ENCODE peak calls at places on chromosomes 12 and 14, in seven cellular contexts. B, Y, N, K, U, M and Z are unnamed samples. For H3K36me3 and H3K27me3, the result is how much of the 10 kb centered on the place peaks cover.

GRCh38 chr12:91590991-91591987 is 408.7 kb upstream of the DCN start:
- DNase-seq in Y (no peak), N (no peak), K (no peak), B (no peak), U (no peak), M (no peak), Z (no peak)

GRCh38 chr14:65927871-65928270 is 515.3 kb downstream of the FUT8 start:
- DNase-seq in B (no peak), Y (no peak), K (no peak), N (peak), U (no peak), M (no peak), Z (no peak)

GRCh38 chr12:104695453-104696148 is 238.9 kb downstream of the CHST11 start:
- DNase-seq in B (no peak), M (no peak), Y (no peak), U (no peak), N (no peak), K (peak), Z (no peak)

GRCh38 chr14:74867673-74868072 is 8.3 kb downstream of the PROX2 start:
- DNase-seq in B (peak), N (no peak), Y (no peak), K (no peak), U (no peak), M (no peak), Z (no peak)

GRCh38 chr14:97129639-97130038 is 332.5 kb downstream of the VRK1 start:
- DNase-seq in U (no peak), N (no peak), K (no peak), Y (no peak), B (no peak), M (no peak), Z (no peak)

GRCh38 chr14:75979071-75979571 is 2.7 kb downstream of the TGFB3 start:
- DNase-seq in U (peak), M (no peak), N (peak), Y (no peak), K (no peak), B (peak), Z (no peak)

GRCh38 chr12:2187195-2187963 is 134.6 kb downstream of the CACNA1C start:
- DNase-seq in K (no peak), B (no peak), Y (no peak), M (no peak), N (no peak), U (no peak), Z (no peak)

GRCh38 chr12:106409898-106410297 is 52.4 kb downstream of the POLR3B start:
- DNase-seq in M (no peak), B (no peak), N (no peak), K (no peak), Y (no peak), U (no peak), Z (no peak)

GRCh38 chr12:9363145-9363544 is 154.9 kb upstream of the PZP start:
- DNase-seq in N (no peak), U (no peak), K (peak), M (no peak), B (no peak), Y (no peak), Z (no peak)

DNA sequence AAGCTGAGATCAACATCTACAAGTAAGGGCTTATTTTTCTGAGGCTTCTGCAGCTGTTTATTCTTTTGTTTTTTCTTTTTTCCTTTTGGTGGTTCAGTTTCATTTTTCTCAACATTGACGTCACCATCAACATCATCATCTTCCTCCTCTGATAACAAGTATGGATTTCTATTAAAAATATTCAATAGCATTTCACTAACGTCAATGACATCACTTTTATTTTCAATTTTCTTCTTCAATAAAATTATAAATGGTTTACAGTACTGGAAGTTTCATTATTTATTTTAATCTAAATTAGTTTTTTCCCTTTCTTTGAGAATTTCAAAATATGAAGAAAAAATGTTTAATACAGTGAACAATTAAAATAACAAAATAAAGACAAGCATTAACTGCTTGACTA is 23.9 kb downstream of the NEMF start:
- DNase-seq in K (no peak), Y (no peak), N (no peak), B (no peak), U (no peak), M (no peak), Z (no peak)
- H3K36me3 ChIP-seq in K (under half), Y (half or more), N (half or more), B (half or more), U (under half), M (under half), Z (under half)

DNA sequence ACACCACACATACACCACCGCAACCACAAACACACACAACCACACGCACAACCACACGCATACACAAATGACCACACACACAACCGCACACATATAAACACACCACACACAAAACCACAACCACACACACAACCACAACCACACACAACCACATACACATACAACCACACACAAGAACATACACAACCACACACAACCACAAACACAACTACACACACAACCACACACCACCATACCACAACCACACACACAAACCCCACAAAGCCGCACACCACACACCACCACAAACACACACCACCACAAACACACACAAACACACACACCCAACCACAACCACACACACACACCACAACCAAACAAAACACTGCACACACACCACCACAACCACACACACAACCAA is 107.5 kb upstream of the FZD10 start:
- DNase-seq in U (no peak), B (no peak), N (no peak), M (no peak), K (no peak), Y (no peak), Z (no peak)
- TF ChIP-seq SIN3A in U (no peak), B (no peak), N (no peak), M (no peak), K (no peak), Y (no peak), Z (no peak)

GRCh38 chr12:40298341-40298740 is 73.5 kb downstream of the LRRK2 start:
- DNase-seq in K (no peak), N (no peak), Y (no peak), B (no peak), M (no peak), U (no peak), Z (no peak)

GRCh38 chr12:40300490-40300889 is 75.7 kb downstream of the LRRK2 start:
- DNase-seq in K (no peak), B (no peak), U (no peak), N (no peak), Y (no peak), M (no peak), Z (no peak)
- H3K27me3 ChIP-seq in K (under half), B (under half), U (under half), N (under half), Y (under half), M (under half), Z (under half)

GRCh38 chr12:863285-863684 is 86.2 kb downstream of the RAD52 start:
- DNase-seq in B (no peak), Y (no peak), K (no peak), M (no peak), U (no peak), N (no peak), Z (no peak)
- H3K36me3 ChIP-seq in B (half or more), Y (under half), K (under half), M (under half), U (under half), N (half or more), Z (under half)

GRCh38 chr12:53486730-53487487 is 12.3 kb downstream of the MAP3K12 start:
- DNase-seq in M (no peak), K (no peak), B (no peak), U (no peak), Y (no peak), N (no peak), Z (no peak)

GRCh38 chr12:53485955-53486729 is 13.1 kb downstream of the MAP3K12 start:
- DNase-seq in B (no peak), K (no peak), U (no peak), Y (no peak), M (no peak), N (no peak), Z (no peak)

GRCh38 chr12:53483979-53484377 is 15.3 kb downstream of the MAP3K12 start:
- DNase-seq in M (no peak), N (no peak), U (no peak), K (no peak), B (no peak), Y (no peak), Z (no peak)

GRCh38 chr12:53483225-53483978 is 15.9 kb downstream of the MAP3K12 start:
- DNase-seq in K (no peak), U (no peak), M (no peak), N (no peak), Y (no peak), B (no peak), Z (no peak)

GRCh38 chr12:53484686-53485567 is 14.3 kb downstream of the MAP3K12 start:
- DNase-seq in B (no peak), U (no peak), K (no peak), M (no peak), Y (no peak), N (no peak), Z (no peak)
- TF ChIP-seq SIN3A in B (no peak), U (no peak), K (no peak), M (no peak), Y (no peak), N (no peak), Z (no peak)

GRCh38 chr14:36588119-36588518 is 5.7 kb upstream of the NKX2-8 start:
- DNase-seq in N (no peak), M (no peak), Y (no peak), U (no peak), K (no peak), B (no peak), Z (no peak)
- H3K27me3 ChIP-seq in N (under half), M (under half), Y (under half), U (half or more), K (under half), B (under half), Z (under half)

DNA sequence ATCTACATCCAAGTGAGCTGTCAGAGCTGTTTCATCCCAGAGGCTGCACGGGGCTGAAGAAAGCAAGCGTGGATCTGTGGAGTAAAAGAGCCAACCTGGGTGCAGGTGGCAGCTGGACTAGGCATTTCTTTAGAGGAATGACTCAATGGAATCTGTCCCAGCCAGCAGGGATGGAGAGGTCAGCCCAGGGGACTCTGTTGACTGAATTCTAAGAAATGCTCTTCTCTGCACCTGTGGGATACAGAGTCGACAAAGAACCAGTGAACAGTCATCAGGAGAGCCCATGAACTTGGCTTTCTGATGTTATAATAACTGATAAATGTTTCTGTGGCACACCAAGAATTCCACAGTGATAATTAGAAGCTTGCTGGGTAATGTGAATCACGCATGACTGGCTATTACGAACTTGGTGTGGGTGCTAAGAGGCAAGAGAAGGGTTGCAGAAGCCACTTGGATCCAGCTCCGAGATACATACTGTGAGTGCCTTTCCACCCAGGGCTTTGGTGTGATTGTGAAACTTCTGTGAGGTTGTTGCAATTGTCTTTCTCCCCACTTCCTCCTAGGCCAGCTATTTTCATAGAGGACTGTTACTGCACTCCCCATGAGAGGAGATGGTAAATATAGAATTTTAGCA is 16.2 kb downstream of the PYGL start:
- DNase-seq in K (peak), Y (no peak), N (no peak), M (no peak), U (no peak), B (no peak), Z (no peak)
- H3K36me3 ChIP-seq in K (under half), Y (half or more), N (under half), M (under half), U (under half), B (under half), Z (under half)

GRCh38 chr12:123997908-123998307 is 24.9 kb downstream of the ZNF664 start:
- DNase-seq in Y (no peak), M (no peak), K (no peak), N (no peak), U (no peak), B (no peak), Z (no peak)

GRCh38 chr12:123997033-123997822 is 24.2 kb downstream of the ZNF664 start:
- DNase-seq in K (no peak), U (no peak), Y (no peak), B (no peak), N (no peak), M (no peak), Z (no peak)

GRCh38 chr12:123996581-123996980 is 23.6 kb downstream of the ZNF664 start:
- DNase-seq in U (no peak), K (no peak), N (no peak), M (no peak), B (no peak), Y (no peak), Z (no peak)

GRCh38 chr12:123992118-123992825 is 19.3 kb downstream of the ZNF664 start:
- DNase-seq in M (no peak), Y (no peak), B (no peak), U (no peak), N (no peak), K (no peak), Z (no peak)

GRCh38 chr12:123995023-123995422 is 22.0 kb downstream of the ZNF664 start:
- DNase-seq in Y (no peak), K (no peak), B (no peak), U (no peak), M (no peak), N (no peak), Z (no peak)
- TF ChIP-seq SIN3A in Y (no peak), K (no peak), B (no peak), U (no peak), M (no peak), N (no peak), Z (no peak)